ENCODE peak calls at places on chromosomes 5 and 9, in ten cellular contexts. P is body of pancreas; G is heart right ventricle; A is mammary epithelial cell; H is heart left ventricle; D is AG04450; R is upper lobe of left lung; B is HFF-Myc; N is CD8-positive, alpha-beta T cell; S is spleen. M is an unnamed sample.

GRCh38 chr5:1523480-1523792 is 324 bp downstream of the LPCAT1 start:
- DNase-seq in P (no peak), G (no peak), A (no peak), H (no peak), D (no peak), R (no peak), B (no peak), N (no peak), S (peak), M (no peak)

GRCh38 chr5:67659288-67659687 is 462.7 kb upstream of the CD180 start:
- DNase-seq in P (no peak), G (no peak), A (no peak), H (no peak), D (no peak), R (no peak), B (no peak), N (no peak), S (no peak), M (peak)

GRCh38 chr9:120909904-120910303 is 16.7 kb downstream of the TRAF1 start:
- DNase-seq in P (no peak), G (no peak), A (peak), H (no peak), D (no peak), R (no peak), B (no peak), N (no peak), S (no peak), M (no peak)

GRCh38 chr9:76459691-76460635 is 981 bp downstream of the GCNT1 start:
- DNase-seq in P (peak), G (peak), A (peak), H (no peak), D (no peak), R (peak), B (no peak), N (no peak), S (peak), M (no peak)

GRCh38 chr9:119197858-119198607 is 171.2 kb downstream of the BRINP1 start:
- DNase-seq in P (no peak), G (no peak), A (no peak), H (no peak), D (no peak), R (no peak), B (no peak), N (no peak), S (no peak), M (no peak)

GRCh38 chr9:137251490-137252268 is 593 bp downstream of the STPG3 start:
- DNase-seq in P (no peak), G (no peak), A (no peak), H (peak), D (no peak), R (no peak), B (no peak), N (no peak), S (no peak), M (no peak)

GRCh38 chr5:153520137-153520536 is 29.7 kb downstream of the GRIA1 start:
- DNase-seq in P (no peak), G (no peak), A (no peak), H (no peak), D (no peak), R (no peak), B (no peak), N (no peak), S (no peak), M (no peak)

GRCh38 chr9:135480071-135480941 is 724 bp downstream of the PPP1R26 start:
- DNase-seq in P (no peak), G (peak), A (peak), H (peak), D (no peak), R (no peak), B (no peak), N (no peak), S (peak), M (no peak)

GRCh38 chr5:171355302-171355724 is 32.3 kb upstream of the NPM1 start:
- DNase-seq in P (no peak), G (no peak), A (no peak), H (no peak), D (no peak), R (no peak), B (no peak), N (no peak), S (peak), M (no peak)

GRCh38 chr9:35996358-35996970 is 38.5 kb upstream of the OR2S2 start:
- DNase-seq in P (no peak), G (no peak), A (no peak), H (no peak), D (no peak), R (peak), B (no peak), N (no peak), S (no peak), M (no peak)

GRCh38 chr9:108383801-108384200 is 472.0 kb downstream of the ACTL7B start:
- DNase-seq in P (no peak), G (no peak), A (no peak), H (no peak), D (no peak), R (no peak), B (no peak), N (no peak), S (no peak), M (no peak)

GRCh38 chr5:5181650-5182324 is 41.7 kb downstream of the ADAMTS16 start:
- DNase-seq in P (no peak), G (no peak), A (no peak), H (no peak), D (no peak), R (no peak), B (no peak), N (no peak), S (no peak), M (no peak)

GRCh38 chr9:126145887-126146253 is 180.8 kb upstream of the MVB12B start:
- DNase-seq in P (no peak), G (no peak), A (no peak), H (no peak), D (no peak), R (no peak), B (no peak), N (no peak), S (no peak), M (no peak)

GRCh38 chr9:126144617-126145456 is 181.8 kb upstream of the MVB12B start:
- DNase-seq in P (no peak), G (no peak), A (no peak), H (no peak), D (no peak), R (no peak), B (no peak), N (no peak), S (peak), M (no peak)

GRCh38 chr9:126147620-126148522 is 178.8 kb upstream of the MVB12B start:
- DNase-seq in P (no peak), G (no peak), A (no peak), H (no peak), D (no peak), R (peak), B (no peak), N (no peak), S (peak), M (no peak)

GRCh38 chr9:126147186-126147585 is 179.4 kb upstream of the MVB12B start:
- DNase-seq in P (no peak), G (no peak), A (no peak), H (no peak), D (no peak), R (no peak), B (no peak), N (no peak), S (peak), M (no peak)

DNA sequence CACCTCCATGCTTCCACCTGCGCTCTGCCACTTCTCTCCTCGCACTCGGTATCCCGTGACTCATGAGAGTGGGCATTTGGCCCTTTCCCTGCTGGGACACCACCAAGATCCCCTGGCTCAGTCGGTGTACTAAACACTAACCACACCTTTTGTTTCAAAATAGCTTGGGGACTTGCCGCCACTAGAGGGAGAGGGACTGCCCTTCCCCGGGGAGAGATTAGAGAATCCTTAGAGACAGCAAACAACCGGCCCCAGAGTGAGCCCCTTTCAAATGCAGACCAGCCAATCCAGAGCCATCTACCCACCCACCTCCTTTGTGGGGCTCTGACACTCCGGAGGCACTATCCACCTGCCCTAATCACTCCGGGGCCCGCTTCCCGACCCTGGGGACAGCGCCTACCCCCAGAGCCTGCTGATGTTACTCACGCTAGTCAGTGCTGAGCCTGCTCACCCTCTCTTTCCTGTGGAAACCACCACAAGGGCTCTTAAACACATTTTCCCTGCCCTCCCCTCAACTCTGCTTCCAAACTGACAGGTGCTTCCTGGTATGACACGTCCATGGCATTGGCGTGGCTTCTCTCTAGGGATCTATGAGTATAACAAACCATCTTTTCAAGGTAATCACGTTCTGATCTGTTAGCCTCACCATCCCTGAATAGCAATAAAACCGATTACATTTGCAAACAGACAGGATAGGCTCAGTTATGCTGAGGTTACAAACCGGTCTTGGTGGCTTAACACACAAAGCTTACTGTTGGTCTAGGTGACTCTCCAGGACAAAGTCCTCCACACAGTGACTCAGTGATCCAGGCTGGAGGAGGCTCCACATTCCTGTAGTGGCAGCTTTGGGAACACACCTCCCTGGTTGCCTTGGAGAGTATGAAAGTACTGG is 180.1 kb upstream of the MVB12B start:
- DNase-seq in P (no peak), G (no peak), A (no peak), H (no peak), D (no peak), R (peak), B (no peak), N (no peak), S (peak), M (no peak)
- TF ChIP-seq CTCF in P (no peak), G (peak), A (peak), H (peak), D (peak), R (peak), B (peak), N (no peak), S (peak), M (peak)

GRCh38 chr5:43036856-43037711 is 3.0 kb downstream of the ANXA2R start:
- DNase-seq in P (no peak), G (no peak), A (no peak), H (no peak), D (no peak), R (no peak), B (no peak), N (no peak), S (peak), M (no peak)

GRCh38 chr5:43033845-43034590 is 6.1 kb downstream of the ANXA2R start:
- DNase-seq in P (no peak), G (no peak), A (no peak), H (no peak), D (no peak), R (no peak), B (no peak), N (no peak), S (no peak), M (no peak)

GRCh38 chr5:43036409-43036808 is 3.7 kb downstream of the ANXA2R start:
- DNase-seq in P (no peak), G (no peak), A (no peak), H (no peak), D (no peak), R (no peak), B (no peak), N (no peak), S (no peak), M (no peak)

GRCh38 chr5:43037929-43038510 is 2.1 kb downstream of the ANXA2R start:
- DNase-seq in P (no peak), G (no peak), A (peak), H (no peak), D (no peak), R (peak), B (no peak), N (peak), S (no peak), M (no peak)

GRCh38 chr5:43034591-43034968 is 5.5 kb downstream of the ANXA2R start:
- DNase-seq in P (no peak), G (no peak), A (no peak), H (no peak), D (no peak), R (no peak), B (no peak), N (no peak), S (no peak), M (no peak)
- H3K4me3 ChIP-seq in P (no peak), G (peak), A (no peak), H (peak), D (peak), R (no peak), B (peak), N (peak), S (peak), M (peak)

GRCh38 chr5:94788527-94788926 is 170.1 kb downstream of the SLF1 start:
- DNase-seq in P (no peak), G (no peak), A (no peak), H (no peak), D (no peak), R (no peak), B (no peak), N (no peak), S (no peak), M (no peak)

GRCh38 chr5:94779684-94780083 is 161.2 kb downstream of the SLF1 start:
- DNase-seq in P (no peak), G (no peak), A (no peak), H (no peak), D (no peak), R (no peak), B (no peak), N (no peak), S (no peak), M (no peak)

GRCh38 chr5:94782376-94782775 is 163.9 kb downstream of the SLF1 start:
- DNase-seq in P (no peak), G (no peak), A (no peak), H (no peak), D (no peak), R (no peak), B (no peak), N (no peak), S (no peak), M (no peak)

GRCh38 chr5:94785111-94785510 is 166.6 kb downstream of the SLF1 start:
- DNase-seq in P (no peak), G (no peak), A (no peak), H (no peak), D (no peak), R (no peak), B (no peak), N (no peak), S (no peak), M (no peak)
- TF ChIP-seq CTCF in P (peak), G (peak), A (peak), H (no peak), D (peak), R (no peak), B (no peak), N (no peak), S (no peak), M (no peak)

GRCh38 chr5:27234916-27235315 is 196.5 kb upstream of the CDH9 start:
- DNase-seq in P (no peak), G (no peak), A (no peak), H (no peak), D (no peak), R (no peak), B (no peak), N (no peak), S (no peak), M (no peak)
- H3K4me3 ChIP-seq in P (no peak), G (no peak), A (no peak), H (no peak), D (no peak), R (no peak), B (no peak), N (no peak), S (no peak), M (no peak)

DNA sequence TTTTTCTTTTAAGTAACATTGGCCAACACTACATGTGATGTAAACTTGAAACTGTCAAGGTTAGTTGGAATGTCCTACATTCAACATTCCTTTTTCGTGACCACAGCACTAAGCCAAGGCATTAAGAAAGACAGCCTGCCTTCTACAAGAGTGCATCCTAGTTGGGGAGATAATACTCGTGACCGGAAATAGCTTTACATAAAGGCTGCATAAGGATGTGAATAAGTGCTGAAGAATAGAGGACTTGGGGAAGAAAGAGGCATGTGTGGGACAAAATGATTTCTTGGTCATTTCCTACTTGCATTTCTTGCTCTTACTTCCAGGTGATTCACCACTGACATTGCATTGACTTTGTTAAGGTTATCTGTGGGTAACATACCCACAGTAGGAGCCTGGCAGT is 282.0 kb downstream of the DMRT2 start:
- DNase-seq in P (no peak), G (no peak), A (no peak), H (no peak), D (no peak), R (no peak), B (no peak), N (no peak), S (no peak), M (no peak)
- TF ChIP-seq CTCF in P (no peak), G (no peak), A (no peak), H (no peak), D (no peak), R (no peak), B (no peak), N (no peak), S (no peak), M (no peak)

M was measured in astrocyte of the cerebellum.